ENCODE peak calls at places on chromosomes 12 and 14, in ten cellular contexts. One of them, this sample, is unnamed.

GRCh38 chr12:59030415-59030814 is 110.1 kb upstream of the LRIG3 start:
- DNase-seq in breast epithelium: no peak
- DNase-seq in suprapubic skin: no peak
- DNase-seq in BJ: no peak
- DNase-seq in body of pancreas: peak
- DNase-seq in GM23338: no peak
- DNase-seq in fibroblast of lung: no peak
- DNase-seq in lower leg skin: no peak
- DNase-seq in sigmoid colon: no peak
- DNase-seq in testis: no peak
- DNase-seq in this sample: no peak

GRCh38 chr12:9079883-9080673 is 35.6 kb downstream of the A2M start:
- DNase-seq in breast epithelium: no peak
- DNase-seq in suprapubic skin: no peak
- DNase-seq in BJ: no peak
- DNase-seq in body of pancreas: no peak
- DNase-seq in GM23338: peak
- DNase-seq in fibroblast of lung: no peak
- DNase-seq in lower leg skin: no peak
- DNase-seq in sigmoid colon: no peak
- DNase-seq in testis: no peak
- DNase-seq in this sample: no peak

GRCh38 chr14:75982724-75983358 is 1.0 kb upstream of the TGFB3 start:
- DNase-seq in breast epithelium: peak
- DNase-seq in suprapubic skin: peak
- DNase-seq in BJ: no peak
- DNase-seq in body of pancreas: peak
- DNase-seq in GM23338: no peak
- DNase-seq in fibroblast of lung: peak
- DNase-seq in lower leg skin: peak
- DNase-seq in sigmoid colon: peak
- DNase-seq in testis: peak
- DNase-seq in this sample: peak

GRCh38 chr14:100537701-100538565 is 49.3 kb downstream of the BEGAIN start:
- DNase-seq in breast epithelium: peak
- DNase-seq in suprapubic skin: peak
- DNase-seq in BJ: no peak
- DNase-seq in body of pancreas: peak
- DNase-seq in GM23338: peak
- DNase-seq in fibroblast of lung: no peak
- DNase-seq in lower leg skin: no peak
- DNase-seq in sigmoid colon: peak
- DNase-seq in testis: no peak
- DNase-seq in this sample: no peak

GRCh38 chr12:97177482-97177881 is 270.4 kb downstream of the NEDD1 start:
- DNase-seq in breast epithelium: no peak
- DNase-seq in suprapubic skin: no peak
- DNase-seq in BJ: no peak
- DNase-seq in body of pancreas: no peak
- DNase-seq in GM23338: no peak
- DNase-seq in fibroblast of lung: peak
- DNase-seq in lower leg skin: no peak
- DNase-seq in sigmoid colon: no peak
- DNase-seq in testis: no peak
- DNase-seq in this sample: no peak

GRCh38 chr14:36773136-36773540 is 111.5 kb downstream of the PAX9 start:
- DNase-seq in breast epithelium: no peak
- DNase-seq in suprapubic skin: no peak
- DNase-seq in BJ: no peak
- DNase-seq in body of pancreas: no peak
- DNase-seq in GM23338: peak
- DNase-seq in fibroblast of lung: peak
- DNase-seq in lower leg skin: no peak
- DNase-seq in sigmoid colon: no peak
- DNase-seq in testis: no peak
- DNase-seq in this sample: peak

GRCh38 chr12:57837779-57838562 is 8.6 kb downstream of the CTDSP2 start:
- DNase-seq in breast epithelium: no peak
- DNase-seq in suprapubic skin: no peak
- DNase-seq in BJ: no peak
- DNase-seq in body of pancreas: no peak
- DNase-seq in GM23338: peak
- DNase-seq in fibroblast of lung: peak
- DNase-seq in lower leg skin: no peak
- DNase-seq in sigmoid colon: no peak
- DNase-seq in testis: peak
- DNase-seq in this sample: peak

GRCh38 chr12:68888243-68888642 is 44.7 kb downstream of the CPM start:
- DNase-seq in breast epithelium: no peak
- DNase-seq in suprapubic skin: no peak
- DNase-seq in BJ: no peak
- DNase-seq in body of pancreas: no peak
- DNase-seq in GM23338: no peak
- DNase-seq in fibroblast of lung: no peak
- DNase-seq in lower leg skin: no peak
- DNase-seq in sigmoid colon: no peak
- DNase-seq in testis: no peak
- DNase-seq in this sample: no peak

GRCh38 chr12:119068129-119068856 is 87.0 kb downstream of the SRRM4 start:
- DNase-seq in breast epithelium: no peak
- DNase-seq in suprapubic skin: no peak
- DNase-seq in BJ: no peak
- DNase-seq in body of pancreas: no peak
- DNase-seq in GM23338: no peak
- DNase-seq in fibroblast of lung: no peak
- DNase-seq in lower leg skin: no peak
- DNase-seq in sigmoid colon: no peak
- DNase-seq in testis: no peak
- DNase-seq in this sample: no peak

GRCh38 chr14:105439710-105440553 is 20.3 kb downstream of the MTA1 start:
- DNase-seq in breast epithelium: no peak
- DNase-seq in suprapubic skin: no peak
- DNase-seq in BJ: no peak
- DNase-seq in body of pancreas: no peak
- DNase-seq in GM23338: no peak
- DNase-seq in fibroblast of lung: no peak
- DNase-seq in lower leg skin: no peak
- DNase-seq in sigmoid colon: no peak
- DNase-seq in testis: no peak
- DNase-seq in this sample: no peak

GRCh38 chr14:20345366-20345765 is 1.9 kb downstream of the PARP2 start:
- DNase-seq in breast epithelium: no peak
- DNase-seq in suprapubic skin: no peak
- DNase-seq in BJ: no peak
- DNase-seq in body of pancreas: no peak
- DNase-seq in GM23338: no peak
- DNase-seq in fibroblast of lung: no peak
- DNase-seq in lower leg skin: no peak
- DNase-seq in sigmoid colon: no peak
- DNase-seq in testis: no peak
- DNase-seq in this sample: no peak

GRCh38 chr14:20350280-20350679 is 6.8 kb downstream of the PARP2 start:
- DNase-seq in breast epithelium: no peak
- DNase-seq in suprapubic skin: no peak
- DNase-seq in BJ: no peak
- DNase-seq in body of pancreas: no peak
- DNase-seq in GM23338: no peak
- DNase-seq in fibroblast of lung: no peak
- DNase-seq in lower leg skin: no peak
- DNase-seq in sigmoid colon: no peak
- DNase-seq in testis: no peak
- DNase-seq in this sample: peak

GRCh38 chr14:20347747-20348146 is 4.3 kb downstream of the PARP2 start:
- DNase-seq in breast epithelium: no peak
- DNase-seq in suprapubic skin: no peak
- DNase-seq in BJ: no peak
- DNase-seq in body of pancreas: no peak
- DNase-seq in GM23338: no peak
- DNase-seq in fibroblast of lung: no peak
- DNase-seq in lower leg skin: no peak
- DNase-seq in sigmoid colon: no peak
- DNase-seq in testis: peak
- DNase-seq in this sample: no peak

GRCh38 chr14:20346713-20347112 is 3.3 kb downstream of the PARP2 start:
- DNase-seq in breast epithelium: no peak
- DNase-seq in suprapubic skin: no peak
- DNase-seq in BJ: no peak
- DNase-seq in body of pancreas: no peak
- DNase-seq in GM23338: no peak
- DNase-seq in fibroblast of lung: no peak
- DNase-seq in lower leg skin: no peak
- DNase-seq in sigmoid colon: no peak
- DNase-seq in testis: no peak
- DNase-seq in this sample: no peak

GRCh38 chr14:20350860-20351259 is 7.4 kb downstream of the PARP2 start:
- DNase-seq in breast epithelium: no peak
- DNase-seq in suprapubic skin: no peak
- DNase-seq in BJ: no peak
- DNase-seq in body of pancreas: no peak
- DNase-seq in GM23338: no peak
- DNase-seq in fibroblast of lung: no peak
- DNase-seq in lower leg skin: no peak
- DNase-seq in sigmoid colon: no peak
- DNase-seq in testis: no peak
- DNase-seq in this sample: peak
- TF ChIP-seq CTCF in breast epithelium: no peak
- TF ChIP-seq CTCF in suprapubic skin: no peak
- TF ChIP-seq CTCF in BJ: peak
- TF ChIP-seq CTCF in body of pancreas: peak
- TF ChIP-seq CTCF in GM23338: peak
- TF ChIP-seq CTCF in fibroblast of lung: no peak
- TF ChIP-seq CTCF in lower leg skin: no peak
- TF ChIP-seq CTCF in sigmoid colon: no peak
- TF ChIP-seq CTCF in testis: peak
- TF ChIP-seq CTCF in this sample: peak

GRCh38 chr14:50828738-50829471 is 2.1 kb downstream of the NIN start:
- DNase-seq in breast epithelium: no peak
- DNase-seq in suprapubic skin: no peak
- DNase-seq in BJ: no peak
- DNase-seq in body of pancreas: no peak
- DNase-seq in GM23338: no peak
- DNase-seq in fibroblast of lung: no peak
- DNase-seq in lower leg skin: no peak
- DNase-seq in sigmoid colon: no peak
- DNase-seq in testis: no peak
- DNase-seq in this sample: no peak
- H3K4me3 ChIP-seq in breast epithelium: peak
- H3K4me3 ChIP-seq in suprapubic skin: peak
- H3K4me3 ChIP-seq in BJ: no peak
- H3K4me3 ChIP-seq in body of pancreas: no peak
- H3K4me3 ChIP-seq in GM23338: peak
- H3K4me3 ChIP-seq in fibroblast of lung: peak
- H3K4me3 ChIP-seq in lower leg skin: no peak
- H3K4me3 ChIP-seq in sigmoid colon: peak
- H3K4me3 ChIP-seq in testis: no peak
- H3K4me3 ChIP-seq in this sample: peak

DNA sequence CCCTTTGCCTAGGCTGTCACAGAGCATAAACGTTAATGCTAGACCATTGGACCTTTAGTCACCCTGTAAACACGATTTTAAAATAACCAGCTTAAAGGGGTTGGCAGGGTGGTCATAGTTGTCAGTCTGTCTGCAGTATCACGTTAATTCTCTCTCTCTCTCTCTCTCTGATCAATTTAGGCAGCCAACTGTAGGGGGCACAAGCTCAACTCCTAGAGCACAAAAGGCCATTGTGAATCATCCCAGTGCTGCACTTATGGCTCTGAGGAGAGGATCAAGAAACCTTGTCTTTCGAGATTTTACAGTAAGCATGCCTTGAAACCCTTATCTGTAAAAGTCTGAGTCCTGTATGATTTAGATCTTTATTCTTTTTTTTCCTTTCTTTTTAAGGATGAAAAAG is 97.1 kb downstream of the SCAF11 start:
- DNase-seq in breast epithelium: no peak
- DNase-seq in suprapubic skin: no peak
- DNase-seq in BJ: no peak
- DNase-seq in body of pancreas: no peak
- DNase-seq in GM23338: peak
- DNase-seq in fibroblast of lung: no peak
- DNase-seq in lower leg skin: no peak
- DNase-seq in sigmoid colon: no peak
- DNase-seq in testis: peak
- DNase-seq in this sample: peak
- TF ChIP-seq CTCF in breast epithelium: no peak
- TF ChIP-seq CTCF in suprapubic skin: no peak
- TF ChIP-seq CTCF in BJ: peak
- TF ChIP-seq CTCF in body of pancreas: no peak
- TF ChIP-seq CTCF in GM23338: peak
- TF ChIP-seq CTCF in fibroblast of lung: peak
- TF ChIP-seq CTCF in lower leg skin: no peak
- TF ChIP-seq CTCF in sigmoid colon: no peak
- TF ChIP-seq CTCF in testis: no peak
- TF ChIP-seq CTCF in this sample: peak

DNA sequence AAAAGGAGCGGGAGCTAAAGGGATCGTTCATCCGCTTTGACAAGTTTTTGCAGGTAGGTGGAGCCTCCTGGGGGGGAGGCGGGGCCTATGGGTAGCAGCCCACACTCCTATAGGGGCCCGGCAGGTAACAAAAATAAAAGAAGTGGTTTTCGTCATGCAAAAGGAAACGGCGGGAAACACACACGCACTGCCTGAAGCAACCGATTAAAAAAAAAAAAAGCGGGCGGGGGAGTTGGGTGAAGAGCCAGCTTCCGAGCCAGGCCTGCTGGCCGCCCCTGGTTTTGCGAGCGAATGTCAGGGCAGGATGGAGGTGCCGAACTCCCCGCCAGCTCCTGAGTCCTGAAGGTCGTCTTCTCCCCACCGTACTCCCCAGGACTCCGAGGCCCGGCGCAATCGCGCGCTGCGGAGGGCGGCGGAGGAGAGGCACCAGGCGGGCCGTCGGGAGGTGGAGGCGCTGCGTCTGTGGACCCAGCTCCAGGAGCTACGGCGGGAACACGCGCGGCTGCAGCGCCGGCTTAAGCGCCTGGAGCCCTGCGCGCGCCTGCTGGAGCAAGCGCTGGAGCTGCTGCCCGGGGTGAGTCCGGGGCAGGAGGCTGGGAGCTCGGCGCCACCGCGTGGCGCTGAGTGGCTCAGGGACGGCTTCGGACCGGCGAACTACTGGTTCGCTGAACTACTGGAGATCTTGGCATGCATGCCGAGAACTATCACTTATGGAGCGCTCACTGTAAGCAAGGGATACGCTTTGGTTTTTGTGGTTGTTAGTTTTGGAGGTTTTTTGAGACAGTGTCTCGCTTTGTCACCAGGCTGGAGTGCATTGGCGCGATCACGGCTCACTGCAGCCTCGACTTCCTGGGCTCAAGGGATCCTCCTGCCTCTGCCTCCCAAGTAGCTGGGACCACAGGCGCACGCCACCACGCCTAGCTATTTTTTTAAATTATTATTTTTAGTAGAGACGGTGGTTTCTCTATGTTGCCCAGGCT is 3.6 kb downstream of the CFAP73 start:
- DNase-seq in breast epithelium: peak
- DNase-seq in suprapubic skin: no peak
- DNase-seq in BJ: peak
- DNase-seq in body of pancreas: peak
- DNase-seq in GM23338: peak
- DNase-seq in fibroblast of lung: peak
- DNase-seq in lower leg skin: peak
- DNase-seq in sigmoid colon: no peak
- DNase-seq in testis: peak
- DNase-seq in this sample: peak
- H3K4me3 ChIP-seq in breast epithelium: peak
- H3K4me3 ChIP-seq in suprapubic skin: peak
- H3K4me3 ChIP-seq in BJ: peak
- H3K4me3 ChIP-seq in body of pancreas: no peak
- H3K4me3 ChIP-seq in GM23338: peak
- H3K4me3 ChIP-seq in fibroblast of lung: peak
- H3K4me3 ChIP-seq in lower leg skin: no peak
- H3K4me3 ChIP-seq in sigmoid colon: peak
- H3K4me3 ChIP-seq in testis: peak
- H3K4me3 ChIP-seq in this sample: no peak